ENCODE peak calls at places on chromosomes 12 and 14, in four cellular contexts. P, S, W and Z are unnamed samples.

GRCh38 chr14:73696466-73697390 is 17.5 kb downstream of the PNMA1 start:
- DNase-seq in P (peak; percentile 84), S (no peak), W (no peak), Z (peak; percentile 70)

GRCh38 chr14:36976571-36977023 is 195.8 kb downstream of the SLC25A21 start:
- DNase-seq in P (peak; percentile 37), S (no peak), W (no peak), Z (peak; percentile 41)

GRCh38 chr12:51823875-51824565 is 24.5 kb downstream of the FIGNL2 start:
- DNase-seq in P (peak; percentile 73), S (peak; percentile 68), W (no peak), Z (peak; percentile 67)

GRCh38 chr12:59185291-59185690 is 265.0 kb upstream of the LRIG3 start:
- DNase-seq in P (no peak), S (no peak), W (no peak), Z (no peak)

GRCh38 chr12:91937033-91937432 is 208.6 kb downstream of the BTG1 start:
- DNase-seq in P (no peak), S (no peak), W (no peak), Z (no peak)

GRCh38 chr12:52389313-52390207 is 4.1 kb upstream of the KRT84 start:
- DNase-seq in P (no peak), S (no peak), W (no peak), Z (no peak)

GRCh38 chr12:81330480-81330879 is 252.6 kb downstream of the ACSS3 start:
- DNase-seq in P (no peak), S (no peak), W (no peak), Z (no peak)

GRCh38 chr14:22471545-22472121 is 117.4 kb downstream of the DAD1 start:
- DNase-seq in P (peak; percentile 32), S (peak; percentile 38), W (no peak), Z (no peak)

GRCh38 chr12:79055926-79056674 is 191.5 kb downstream of the SYT1 start:
- DNase-seq in P (peak; percentile 92), S (no peak), W (no peak), Z (peak; percentile 77)

GRCh38 chr12:2997989-2998670 is 38.9 kb downstream of the TEAD4 start:
- DNase-seq in P (no peak), S (no peak), W (no peak), Z (no peak)

GRCh38 chr12:77925536-77926108 is 94.9 kb downstream of the NAV3 start:
- DNase-seq in P (peak; percentile 92), S (peak; percentile 19), W (no peak), Z (peak; percentile 92)